ENCODE peak calls at places on chromosomes 16 and 17, in six cellular contexts. J is tibial artery, E is colonic mucosa, R is spleen, A is left ventricle myocardium inferior, F is A549. U is an unnamed sample.

GRCh38 chr17:61076649-61077048 is 323.0 kb upstream of the TBX2 start:
- DNase-seq in J (no peak), E (no peak), R (no peak), A (no peak), F (no peak), U (peak)

GRCh38 chr16:84600343-84601229 is 17.3 kb downstream of the COTL1 start:
- DNase-seq in J (no peak), E (no peak), R (no peak), A (no peak), F (no peak), U (no peak)

GRCh38 chr17:4565209-4566141 is 5.1 kb upstream of the GGT6 start:
- DNase-seq in J (peak), E (peak), R (peak), A (peak), F (peak), U (peak)

GRCh38 chr16:85800321-85800669 is 800 bp downstream of the COX4I1 start:
- DNase-seq in J (no peak), E (peak), R (no peak), A (no peak), F (no peak), U (peak)

GRCh38 chr17:81042606-81043005 is 7.7 kb downstream of the BAIAP2 start:
- DNase-seq in J (no peak), E (no peak), R (no peak), A (no peak), F (no peak), U (no peak)

GRCh38 chr17:53032861-53033271 is 789.9 kb upstream of the KIF2B start:
- DNase-seq in J (no peak), E (peak), R (no peak), A (no peak), F (peak), U (no peak)

GRCh38 chr16:50671644-50672260 is 9.4 kb downstream of the SNX20 start:
- DNase-seq in J (no peak), E (peak), R (peak), A (no peak), F (peak), U (peak)

GRCh38 chr17:75927286-75927922 is 13.4 kb downstream of the FBF1 start:
- DNase-seq in J (no peak), E (peak), R (no peak), A (no peak), F (peak), U (peak)

GRCh38 chr16:3819741-3820724 is 60.5 kb downstream of the CREBBP start:
- DNase-seq in J (no peak), E (peak), R (no peak), A (no peak), F (peak), U (peak)

GRCh38 chr16:774086-775001 is 13.8 kb downstream of the MSLN start:
- DNase-seq in J (no peak), E (no peak), R (no peak), A (no peak), F (no peak), U (no peak)

GRCh38 chr16:67928561-67929364 is 2.9 kb downstream of the CTRL start:
- DNase-seq in J (peak), E (peak), R (peak), A (peak), F (peak), U (peak)

GRCh38 chr16:8806272-8806983 is 8.8 kb downstream of the PMM2 start:
- DNase-seq in J (no peak), E (no peak), R (no peak), A (no peak), F (no peak), U (no peak)

GRCh38 chr17:78114831-78115723 is 13.5 kb downstream of the TMC6 start:
- DNase-seq in J (no peak), E (no peak), R (peak), A (peak), F (no peak), U (peak)

GRCh38 chr17:60039509-60040442 is 38.9 kb downstream of the HEATR6 start:
- DNase-seq in J (no peak), E (no peak), R (no peak), A (no peak), F (no peak), U (peak)

DNA sequence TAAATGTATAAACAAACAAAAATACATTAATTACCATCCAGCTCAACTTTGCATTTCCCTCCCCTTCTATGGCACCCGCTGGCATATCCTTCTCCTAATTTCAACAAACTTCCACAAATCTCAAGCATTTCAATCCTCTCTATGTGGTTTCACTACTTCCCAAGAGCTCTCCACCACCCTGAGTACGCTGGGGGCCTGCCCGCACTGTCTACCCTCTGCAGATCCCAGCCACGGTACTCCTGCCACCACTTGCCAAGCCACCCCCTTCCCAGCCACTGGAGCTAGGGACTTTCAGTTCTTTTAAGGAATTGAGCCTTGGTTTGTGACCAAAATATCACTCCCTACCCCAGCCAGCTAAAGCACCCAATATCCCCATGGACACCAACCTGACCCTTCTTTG is 1.9 kb downstream of the TK2 start:
- DNase-seq in J (no peak), E (no peak), R (no peak), A (no peak), F (no peak), U (no peak)
- H3K27ac ChIP-seq in J (peak), E (peak), R (peak), A (peak), F (no peak), U (no peak)

GRCh38 chr17:57519800-57520199 is 225.3 kb downstream of the CCDC182 start:
- DNase-seq in J (no peak), E (no peak), R (no peak), A (no peak), F (no peak), U (no peak)
- H3K4me3 ChIP-seq in J (no peak), E (no peak), R (no peak), A (no peak), F (no peak), U (no peak)

DNA sequence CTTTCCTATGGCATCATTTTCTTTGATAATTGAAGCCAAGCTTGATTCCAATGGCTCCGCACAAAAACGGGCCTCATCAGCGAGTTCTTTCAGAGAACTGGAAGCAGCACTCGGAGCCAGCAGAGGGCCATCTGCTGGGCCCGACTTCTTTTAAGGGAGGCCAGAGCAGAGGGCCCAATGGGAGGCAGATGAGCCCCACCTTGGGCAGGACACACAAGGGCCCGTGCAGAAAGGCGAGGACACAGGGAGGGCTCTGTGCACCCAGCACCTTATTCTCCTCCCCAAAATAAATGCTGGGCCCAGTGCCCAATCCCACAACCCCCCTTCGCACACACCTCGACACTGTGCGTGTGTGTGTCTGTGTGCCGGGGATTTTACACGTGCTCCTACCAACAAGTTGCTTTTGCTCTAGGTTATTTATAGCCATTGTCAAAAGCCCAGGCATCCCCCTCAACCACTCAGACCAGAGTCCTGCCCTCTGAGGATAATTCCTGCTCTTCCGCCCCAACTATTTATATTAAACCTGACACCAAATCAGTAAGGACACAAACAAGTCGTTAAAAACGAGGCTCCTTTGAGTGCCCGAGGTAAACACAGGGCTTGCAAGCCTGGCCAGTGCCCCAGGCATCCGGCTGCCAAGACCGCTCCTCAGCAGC is 6.8 kb downstream of the AXIN2 start:
- DNase-seq in J (no peak), E (peak), R (no peak), A (peak), F (no peak), U (peak)
- TF ChIP-seq CTCF in J (no peak), E (no peak), R (no peak), A (peak), F (no peak), U (peak)

GRCh38 chr17:49003557-49004511 is 6.6 kb downstream of the IGF2BP1 start:
- DNase-seq in J (no peak), E (no peak), R (no peak), A (no peak), F (no peak), U (peak)
- H3K27ac ChIP-seq in J (no peak), E (no peak), R (no peak), A (no peak), F (peak), U (no peak)

DNA sequence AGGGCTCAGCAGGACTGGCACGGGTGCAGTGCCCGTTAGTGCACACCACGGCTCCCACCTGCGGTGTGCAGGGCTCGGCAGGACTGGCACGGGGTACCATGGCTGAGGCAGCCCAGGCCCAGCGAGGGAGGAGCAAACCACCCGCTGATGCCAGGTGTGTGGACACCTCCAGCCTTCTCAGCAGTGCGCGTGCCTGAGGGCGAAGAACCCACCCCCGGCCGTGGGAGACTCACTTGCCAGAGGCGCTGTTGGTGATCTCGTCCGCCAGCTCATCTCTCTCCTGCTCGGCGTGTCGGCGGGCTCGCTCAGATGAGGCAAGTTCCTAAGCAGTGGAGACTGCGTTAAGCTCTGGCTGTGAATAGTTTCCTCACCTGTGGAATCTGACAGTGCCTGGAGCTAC is 45.4 kb downstream of the NDEL1 start:
- DNase-seq in J (no peak), E (no peak), R (no peak), A (no peak), F (no peak), U (no peak)
- H3K4me3 ChIP-seq in J (no peak), E (no peak), R (no peak), A (no peak), F (no peak), U (no peak)